ENCODE peak calls at places on chromosomes 13 and 19, in six cellular contexts. G is psoas muscle; U is NCI-H2081 treated with DMSO at 0.1 percent for 48 hours; Z is AG04450; C is stimulated activated CD8-positive, alpha-beta memory T cell treated with anti-CD3 and anti-CD28 coated beads, Interleukin-2, amount 100 ng/mL, for 48 hours; M is A172. B is an unnamed sample.

GRCh38 chr13:45276887-45277286 is 64.1 kb downstream of the TPT1 start:
- DNase-seq in G (no peak), U (no peak), Z (no peak), C (no peak), M (no peak), B (no peak)

GRCh38 chr19:32543107-32543900 is 37.7 kb upstream of the PDCD5 start:
- DNase-seq in G (no peak), U (no peak), Z (no peak), C (no peak), M (peak), B (no peak)

GRCh38 chr13:102195566-102196462 is 206.0 kb downstream of the FGF14 start:
- DNase-seq in G (no peak), U (no peak), Z (no peak), C (no peak), M (peak), B (peak)

GRCh38 chr13:98875146-98875729 is 102.6 kb downstream of the DOCK9 start:
- DNase-seq in G (no peak), U (no peak), Z (no peak), C (no peak), M (no peak), B (no peak)

GRCh38 chr13:44271031-44271433 is 102.6 kb upstream of the SERP2 start:
- DNase-seq in G (no peak), U (no peak), Z (peak), C (no peak), M (peak), B (no peak)

GRCh38 chr13:61013782-61014181 is 401.9 kb downstream of the PCDH20 start:
- DNase-seq in G (no peak), U (no peak), Z (no peak), C (no peak), M (no peak), B (no peak)

GRCh38 chr19:47839913-47840312 is 18.2 kb downstream of the CRX start:
- DNase-seq in G (no peak), U (no peak), Z (no peak), C (no peak), M (no peak), B (no peak)

GRCh38 chr13:112510002-112510780 is 77.8 kb downstream of the TUBGCP3 start:
- DNase-seq in G (no peak), U (no peak), Z (peak), C (no peak), M (peak), B (peak)

GRCh38 chr13:73266640-73267180 is 207.9 kb downstream of the KLF5 start:
- DNase-seq in G (no peak), U (no peak), Z (no peak), C (no peak), M (no peak), B (no peak)

GRCh38 chr13:25977216-25977615 is 74.6 kb downstream of the SHISA2 start:
- DNase-seq in G (no peak), U (peak), Z (no peak), C (no peak), M (no peak), B (no peak)

GRCh38 chr13:49374585-49375290 is 69.1 kb downstream of the CAB39L start:
- DNase-seq in G (no peak), U (no peak), Z (peak), C (no peak), M (peak), B (no peak)

GRCh38 chr19:19532806-19533701 is 4.3 kb downstream of the YJEFN3 start:
- DNase-seq in G (no peak), U (no peak), Z (no peak), C (no peak), M (no peak), B (no peak)

GRCh38 chr13:93388701-93389100 is 162.1 kb downstream of the GPC6 start:
- DNase-seq in G (no peak), U (no peak), Z (peak), C (no peak), M (peak), B (no peak)

GRCh38 chr19:43532571-43532961 is 422 bp upstream of the ZNF575 start:
- DNase-seq in G (no peak), U (no peak), Z (no peak), C (peak), M (no peak), B (peak)

GRCh38 chr19:44824758-44825157 is 15.9 kb downstream of the BCAM start:
- DNase-seq in G (no peak), U (no peak), Z (no peak), C (no peak), M (no peak), B (no peak)

GRCh38 chr19:13096968-13097330 is 5.7 kb downstream of the LYL1 start:
- DNase-seq in G (no peak), U (no peak), Z (no peak), C (no peak), M (no peak), B (no peak)

GRCh38 chr13:91123456-91124127 is 223.9 kb upstream of the MIR17HG start:
- DNase-seq in G (no peak), U (no peak), Z (no peak), C (no peak), M (no peak), B (no peak)

GRCh38 chr19:35395762-35396199 is 24.9 kb downstream of the GPR42 start:
- DNase-seq in G (no peak), U (no peak), Z (no peak), C (no peak), M (no peak), B (peak)

GRCh38 chr13:81726037-81726726 is 1385.3 kb upstream of the SPRY2 start:
- DNase-seq in G (no peak), U (no peak), Z (no peak), C (no peak), M (no peak), B (no peak)

GRCh38 chr13:107574517-107575215 is 640.7 kb downstream of the LIG4 start:
- DNase-seq in G (no peak), U (no peak), Z (no peak), C (no peak), M (no peak), B (no peak)

GRCh38 chr13:32955881-32956594 is 60.2 kb upstream of the KL start:
- DNase-seq in G (no peak), U (no peak), Z (no peak), C (no peak), M (no peak), B (no peak)

GRCh38 chr13:27110056-27110746 is 61.4 kb downstream of the USP12 start:
- DNase-seq in G (no peak), U (no peak), Z (no peak), C (no peak), M (no peak), B (no peak)

GRCh38 chr19:970695-971094 is 13.4 kb upstream of the WDR18 start:
- DNase-seq in G (no peak), U (no peak), Z (no peak), C (no peak), M (no peak), B (no peak)

B was measured in SK-MEL-5.